ENCODE peak calls at places on chromosome 22, in six cellular contexts. W, B, D, J, Z and U are unnamed samples.

GRCh38 chr22:50705219-50705691 is 32.6 kb downstream of the SHANK3 start:
- DNase-seq in W (peak; percentile 91), B (peak; percentile 69), D (peak; percentile 93), J (no peak), Z (no peak), U (peak; percentile 90)

GRCh38 chr22:21791635-21792625 is 56.3 kb upstream of the YPEL1 start:
- DNase-seq in W (no peak), B (no peak), D (no peak), J (no peak), Z (peak; percentile 36), U (no peak)

GRCh38 chr22:44311104-44311854 is 1.5 kb downstream of the SHISAL1 start:
- DNase-seq in W (no peak), B (no peak), D (no peak), J (no peak), Z (no peak), U (no peak)

GRCh38 chr22:22003233-22003632 is 20.6 kb upstream of the TOP3B start:
- DNase-seq in W (no peak), B (no peak), D (no peak), J (no peak), Z (no peak), U (no peak)

GRCh38 chr22:48925450-48925849 is 902.2 kb downstream of the BRD1 start:
- DNase-seq in W (no peak), B (no peak), D (no peak), J (no peak), Z (no peak), U (no peak)

GRCh38 chr22:16954060-16954403 is 54.0 kb downstream of the GAB4 start:
- DNase-seq in W (no peak), B (no peak), D (no peak), J (no peak), Z (no peak), U (no peak)

GRCh38 chr22:25081409-25081824 is 118.2 kb upstream of the CRYBB3 start:
- DNase-seq in W (peak; percentile 30), B (no peak), D (no peak), J (peak; percentile 17), Z (no peak), U (peak; percentile 56)

GRCh38 chr22:23533328-23533762 is 46.7 kb downstream of the IGLL1 start:
- DNase-seq in W (peak; percentile 80), B (peak; percentile 63), D (peak; percentile 84), J (no peak), Z (no peak), U (peak; percentile 79)

GRCh38 chr22:47995718-47996117 is 1233.3 kb downstream of the TBC1D22A start:
- DNase-seq in W (no peak), B (no peak), D (no peak), J (no peak), Z (no peak), U (no peak)

GRCh38 chr22:48415535-48415934 is 1412.1 kb downstream of the BRD1 start:
- DNase-seq in W (no peak), B (no peak), D (no peak), J (no peak), Z (no peak), U (no peak)

GRCh38 chr22:18091916-18092526 is 14.2 kb downstream of the PEX26 start:
- DNase-seq in W (no peak), B (no peak), D (peak; percentile 23), J (no peak), Z (peak; percentile 59), U (no peak)

GRCh38 chr22:48576333-48577013 is 1251.2 kb downstream of the BRD1 start:
- DNase-seq in W (peak; percentile 80), B (no peak), D (peak; percentile 55), J (no peak), Z (no peak), U (peak; percentile 75)

GRCh38 chr22:25655536-25655935 is 86.5 kb upstream of the MYO18B start:
- DNase-seq in W (no peak), B (no peak), D (no peak), J (no peak), Z (peak; percentile 11), U (no peak)

GRCh38 chr22:22710719-22711531 is 66.5 kb downstream of the GGTLC2 start:
- DNase-seq in W (peak; percentile 81), B (peak; percentile 84), D (no peak), J (peak; percentile 61), Z (peak; percentile 24), U (peak; percentile 73)

GRCh38 chr22:21868651-21869050 is 1.2 kb upstream of the MAPK1 start:
- DNase-seq in W (no peak), B (no peak), D (no peak), J (no peak), Z (no peak), U (no peak)

GRCh38 chr22:17772249-17772962 is 1.9 kb downstream of the BID start:
- DNase-seq in W (peak; percentile 30), B (no peak), D (no peak), J (no peak), Z (no peak), U (no peak)

GRCh38 chr22:42678894-42679293 is 29.7 kb upstream of the CYB5R3 start:
- DNase-seq in W (no peak), B (no peak), D (no peak), J (no peak), Z (no peak), U (no peak)

GRCh38 chr22:49784987-49785614 is 42.6 kb downstream of the BRD1 start:
- DNase-seq in W (no peak), B (no peak), D (no peak), J (no peak), Z (no peak), U (no peak)

GRCh38 chr22:42258126-42258525 is 12.3 kb downstream of the TCF20 start:
- DNase-seq in W (no peak), B (no peak), D (no peak), J (no peak), Z (no peak), U (no peak)

GRCh38 chr22:49688516-49689254 is 139.0 kb downstream of the BRD1 start:
- DNase-seq in W (no peak), B (no peak), D (no peak), J (no peak), Z (no peak), U (no peak)

GRCh38 chr22:48827228-48827810 is 1000.4 kb downstream of the BRD1 start:
- DNase-seq in W (no peak), B (no peak), D (no peak), J (no peak), Z (no peak), U (no peak)

GRCh38 chr22:49132009-49132408 is 695.7 kb downstream of the BRD1 start:
- DNase-seq in W (no peak), B (no peak), D (no peak), J (no peak), Z (no peak), U (no peak)

GRCh38 chr22:35783943-35784614 is 66.4 kb downstream of the APOL5 start:
- DNase-seq in W (no peak), B (no peak), D (no peak), J (no peak), Z (no peak), U (no peak)

GRCh38 chr22:26725012-26725676 is 67.8 kb downstream of the MIAT start:
- DNase-seq in W (no peak), B (no peak), D (no peak), J (no peak), Z (no peak), U (no peak)

DNA sequence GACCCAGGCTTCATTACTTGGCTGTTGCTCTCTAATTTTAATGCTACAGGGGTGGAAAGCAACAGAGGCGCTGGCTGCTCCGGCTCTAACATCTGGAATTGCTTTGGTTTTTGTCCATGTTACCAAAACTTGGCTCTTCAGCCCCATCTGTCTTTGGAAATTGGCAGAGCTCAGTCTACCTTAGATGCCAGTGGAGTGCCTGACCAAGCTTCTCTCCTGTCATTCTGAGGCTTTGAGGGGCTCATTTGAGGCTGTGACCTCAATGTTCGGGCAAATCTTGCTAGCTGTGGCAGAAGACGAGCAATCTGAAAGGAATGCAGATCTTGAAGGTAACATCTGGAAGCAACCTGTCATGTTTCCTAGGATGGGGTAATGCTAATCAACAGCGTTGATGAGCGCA is 409.5 kb upstream of the SYN3 start:
- DNase-seq in W (no peak), B (no peak), D (no peak), J (no peak), Z (no peak), U (no peak)
- TF ChIP-seq CTCF in W (no peak), B (no peak), D (peak; percentile 7), J (no peak), Z (no peak), U (no peak)

GRCh38 chr22:39287076-39287743 is 32.2 kb downstream of the RPL3 start:
- DNase-seq in W (no peak), B (no peak), D (no peak), J (no peak), Z (no peak), U (no peak)
- TF ChIP-seq CTCF in W (no peak), B (no peak), D (no peak), J (no peak), Z (peak; percentile 14), U (no peak)

DNA sequence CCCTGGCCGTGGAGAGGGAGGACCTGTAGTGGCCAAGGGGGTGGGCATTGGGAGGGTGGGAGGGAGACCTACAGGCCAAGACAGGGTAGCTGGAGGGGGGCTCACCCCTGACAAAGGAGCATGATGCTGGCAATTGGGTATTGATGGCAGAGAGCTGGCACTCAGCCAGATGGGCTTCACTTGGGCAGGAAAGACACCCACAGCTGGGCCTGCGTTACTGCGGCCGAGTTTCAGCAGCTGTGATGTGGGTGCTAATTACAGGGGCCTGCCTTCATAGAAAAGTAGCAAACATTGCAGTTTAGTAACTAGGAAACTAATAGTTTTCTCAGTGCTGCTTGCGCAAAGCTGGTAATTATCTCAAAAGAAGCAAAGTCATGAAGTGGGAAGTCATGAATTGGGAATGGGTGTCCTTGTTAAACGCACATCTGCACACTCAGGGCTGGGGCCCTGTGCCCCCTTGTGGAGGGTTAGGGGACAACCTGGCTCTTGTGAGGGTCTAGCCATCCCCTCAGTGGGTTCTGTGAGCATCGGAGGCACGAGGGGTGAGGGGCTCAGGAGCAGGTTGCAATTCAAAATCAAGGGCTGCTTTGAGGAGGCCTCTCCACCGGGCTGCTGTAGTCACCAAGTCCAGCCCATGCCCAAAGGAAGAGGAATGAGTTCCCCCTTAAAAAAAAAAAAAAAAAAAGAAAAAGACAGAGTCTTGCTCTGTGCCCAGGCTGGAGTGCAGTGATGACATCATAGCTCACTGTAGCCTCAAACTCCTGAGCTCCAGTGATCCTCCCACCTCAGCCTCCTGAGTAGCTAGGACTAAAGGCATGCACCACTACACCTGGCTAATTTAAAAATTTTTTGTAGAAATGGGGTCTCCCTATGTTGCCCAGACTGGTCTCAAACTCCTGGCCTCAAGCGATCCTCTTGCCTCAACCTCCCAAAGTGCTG is 24.4 kb upstream of the TXNRD2 start:
- DNase-seq in W (peak; percentile 45), B (no peak), D (no peak), J (no peak), Z (no peak), U (no peak)
- TF ChIP-seq CTCF in W (peak; percentile 49), B (peak; percentile 21), D (peak; percentile 45), J (no peak), Z (peak; percentile 41), U (peak; percentile 54)

GRCh38 chr22:20639750-20640149 is 132.3 kb downstream of the MED15 start:
- DNase-seq in W (no peak), B (no peak), D (no peak), J (no peak), Z (no peak), U (no peak)
- TF ChIP-seq CTCF in W (no peak), B (no peak), D (no peak), J (no peak), Z (no peak), U (no peak)